ENCODE peak calls at places on chromosomes 2 and 18, in eight cellular contexts. P is fibroblast of lung, W is IMR-90, N is Karpas-422, Y is K562, G is GM23338, A is HCT116, K is osteoblast. U is an unnamed sample. For H4K20me1, the result is how much of the 10 kb centered on the place peaks cover.

GRCh38 chr2:218125095-218125494 is 733 bp upstream of the CXCR2 start:
- DNase-seq in P (no peak), W (peak), N (no peak), Y (no peak), G (no peak), A (no peak), K (no peak), U (no peak)

GRCh38 chr2:104658149-104658839 is 195.6 kb upstream of the POU3F3 start:
- DNase-seq in P (peak), W (no peak), N (no peak), Y (no peak), G (peak), A (no peak), K (peak), U (peak)

GRCh38 chr2:142991295-142991694 is 113.8 kb downstream of the KYNU start:
- DNase-seq in P (peak), W (no peak), N (no peak), Y (no peak), G (no peak), A (no peak), K (no peak), U (no peak)

GRCh38 chr2:232857158-232857563 is 12.9 kb upstream of the SNORC start:
- DNase-seq in P (no peak), W (peak), N (no peak), Y (no peak), G (no peak), A (no peak), K (peak), U (no peak)

GRCh38 chr2:33475381-33476099 is 909 bp upstream of the RASGRP3 start:
- DNase-seq in P (peak), W (peak), N (peak), Y (peak), G (peak), A (peak), K (peak), U (peak)

GRCh38 chr18:31598021-31598805 is 6.5 kb downstream of the TTR start:
- DNase-seq in P (peak), W (no peak), N (no peak), Y (no peak), G (no peak), A (no peak), K (peak), U (no peak)

GRCh38 chr2:231666171-231667095 is 41.9 kb upstream of the PTMA start:
- DNase-seq in P (peak), W (peak), N (peak), Y (peak), G (peak), A (peak), K (peak), U (no peak)

GRCh38 chr2:174570325-174570958 is 27.2 kb downstream of the WIPF1 start:
- DNase-seq in P (no peak), W (no peak), N (no peak), Y (no peak), G (no peak), A (no peak), K (peak), U (no peak)

GRCh38 chr2:111617804-111618576 is 266.0 kb downstream of the ANAPC1 start:
- DNase-seq in P (no peak), W (no peak), N (no peak), Y (no peak), G (no peak), A (peak), K (no peak), U (no peak)

GRCh38 chr2:34337735-34338134 is 738.6 kb upstream of the FAM98A start:
- DNase-seq in P (no peak), W (no peak), N (no peak), Y (no peak), G (no peak), A (no peak), K (no peak), U (no peak)

GRCh38 chr2:3447789-3448317 is 68.4 kb downstream of the TRAPPC12 start:
- DNase-seq in P (no peak), W (no peak), N (no peak), Y (no peak), G (no peak), A (no peak), K (peak), U (no peak)

GRCh38 chr2:213679894-213680293 is 395.6 kb downstream of the SPAG16 start:
- DNase-seq in P (no peak), W (no peak), N (no peak), Y (no peak), G (no peak), A (no peak), K (no peak), U (no peak)

DNA sequence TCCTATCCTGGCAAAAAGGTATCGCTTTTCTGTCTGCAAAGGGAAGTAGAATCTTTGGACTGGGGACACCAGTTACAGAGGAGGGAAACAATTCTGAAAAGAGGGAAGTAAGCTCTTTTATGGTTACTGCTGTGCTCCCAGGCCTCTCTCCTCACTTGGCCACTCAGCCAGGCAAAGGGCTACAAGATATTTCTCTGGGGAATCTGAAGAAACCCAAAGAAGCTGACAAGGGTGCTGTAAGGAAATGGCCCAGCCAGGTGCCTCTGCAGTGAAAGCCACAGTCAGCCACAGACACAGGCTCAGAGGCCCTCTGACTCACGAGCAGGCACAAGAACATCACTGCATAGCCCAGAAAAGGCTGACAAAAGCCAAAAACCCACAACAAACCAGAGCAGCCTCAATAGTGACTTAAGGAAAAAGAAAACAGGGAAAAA is 5.8 kb downstream of the HDLBP start:
- DNase-seq in P (peak), W (peak), N (peak), Y (no peak), G (no peak), A (no peak), K (peak), U (peak)
- H4K20me1 ChIP-seq in P (under half), W (half or more), N (under half), Y (under half), G (under half), A (under half), K (half or more), U (half or more)

GRCh38 chr18:27141876-27142275 is 43.2 kb downstream of the CHST9 start:
- DNase-seq in P (no peak), W (no peak), N (no peak), Y (no peak), G (no peak), A (no peak), K (no peak), U (no peak)
- H3K4me3 ChIP-seq in P (no peak), W (no peak), N (no peak), Y (no peak), G (no peak), A (no peak), K (no peak), U (no peak)

DNA sequence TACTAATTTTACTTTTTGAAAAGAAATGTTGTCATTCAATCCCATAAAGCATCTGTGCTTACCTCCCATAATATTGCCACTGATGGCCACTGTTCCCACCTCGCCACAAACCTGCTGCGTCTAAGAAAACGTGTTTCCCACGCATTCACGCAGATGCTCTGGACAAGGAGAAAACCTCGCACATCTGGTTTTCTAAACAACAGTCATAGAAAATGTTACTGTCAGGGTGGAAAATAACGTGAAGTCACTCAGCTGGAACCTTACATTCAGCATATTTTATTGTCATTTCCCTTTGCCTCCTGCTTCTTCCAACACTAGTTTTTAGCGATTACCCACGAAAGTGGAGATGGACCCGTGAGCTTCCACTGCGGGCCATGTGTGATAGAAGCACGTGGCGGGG is 94.2 kb downstream of the MTCL1 start:
- DNase-seq in P (no peak), W (peak), N (no peak), Y (no peak), G (no peak), A (no peak), K (no peak), U (no peak)
- H4K20me1 ChIP-seq in P (under half), W (under half), N (under half), Y (under half), G (under half), A (under half), K (under half), U (under half)

GRCh38 chr2:199659207-199659606 is 191.8 kb downstream of the FTCDNL1 start:
- DNase-seq in P (peak), W (peak), N (no peak), Y (peak), G (peak), A (no peak), K (peak), U (no peak)
- H3K4me3 ChIP-seq in P (peak), W (peak), N (no peak), Y (peak), G (peak), A (no peak), K (peak), U (no peak)